ENCODE peak calls at places on chromosome 16, in five cellular contexts. One of them, this sample, is unnamed.

GRCh38 chr16:75621170-75621477 is 2.0 kb downstream of the ADAT1 start:
- DNase-seq in activated naive CD4-positive, alpha-beta T cell: no peak
- DNase-seq in CD8-positive, alpha-beta memory T cell: no peak
- DNase-seq in hepatic stellate cell: peak
- DNase-seq in fibroblast of gingiva: no peak
- DNase-seq in this sample: peak

GRCh38 chr16:7177875-7178274 is 154.8 kb upstream of the RBFOX1 start:
- DNase-seq in hepatic stellate cell: no peak
- DNase-seq in activated naive CD4-positive, alpha-beta T cell: no peak
- DNase-seq in CD8-positive, alpha-beta memory T cell: no peak
- DNase-seq in fibroblast of gingiva: no peak
- DNase-seq in this sample: no peak

GRCh38 chr16:88387941-88388627 is 5.3 kb downstream of the ZNF469 start:
- DNase-seq in activated naive CD4-positive, alpha-beta T cell: no peak
- DNase-seq in fibroblast of gingiva: peak
- DNase-seq in hepatic stellate cell: no peak
- DNase-seq in CD8-positive, alpha-beta memory T cell: no peak
- DNase-seq in this sample: no peak

GRCh38 chr16:67847064-67847861 is at the start of gene CENPT:
- DNase-seq in activated naive CD4-positive, alpha-beta T cell: no peak
- DNase-seq in fibroblast of gingiva: peak
- DNase-seq in CD8-positive, alpha-beta memory T cell: no peak
- DNase-seq in hepatic stellate cell: peak
- DNase-seq in this sample: peak

GRCh38 chr16:3490911-3491629 is 4.2 kb downstream of the C16orf90 start:
- DNase-seq in fibroblast of gingiva: no peak
- DNase-seq in activated naive CD4-positive, alpha-beta T cell: no peak
- DNase-seq in hepatic stellate cell: no peak
- DNase-seq in CD8-positive, alpha-beta memory T cell: no peak
- DNase-seq in this sample: no peak

GRCh38 chr16:50747206-50747956 is 5.5 kb downstream of the CYLD start:
- DNase-seq in hepatic stellate cell: no peak
- DNase-seq in fibroblast of gingiva: no peak
- DNase-seq in activated naive CD4-positive, alpha-beta T cell: no peak
- DNase-seq in CD8-positive, alpha-beta memory T cell: no peak
- DNase-seq in this sample: no peak

GRCh38 chr16:89172171-89172900 is 788 bp downstream of the CDH15 start:
- DNase-seq in fibroblast of gingiva: no peak
- DNase-seq in CD8-positive, alpha-beta memory T cell: no peak
- DNase-seq in activated naive CD4-positive, alpha-beta T cell: no peak
- DNase-seq in hepatic stellate cell: peak
- DNase-seq in this sample: no peak

GRCh38 chr16:28172331-28172730 is 39.4 kb downstream of the XPO6 start:
- DNase-seq in activated naive CD4-positive, alpha-beta T cell: no peak
- DNase-seq in hepatic stellate cell: no peak
- DNase-seq in CD8-positive, alpha-beta memory T cell: no peak
- DNase-seq in fibroblast of gingiva: no peak
- DNase-seq in this sample: no peak

GRCh38 chr16:70788668-70789161 is 12.2 kb downstream of the VAC14 start:
- DNase-seq in CD8-positive, alpha-beta memory T cell: no peak
- DNase-seq in hepatic stellate cell: no peak
- DNase-seq in fibroblast of gingiva: peak
- DNase-seq in activated naive CD4-positive, alpha-beta T cell: no peak
- DNase-seq in this sample: no peak

GRCh38 chr16:80554037-80554436 is 13.2 kb downstream of the DYNLRB2 start:
- DNase-seq in activated naive CD4-positive, alpha-beta T cell: no peak
- DNase-seq in CD8-positive, alpha-beta memory T cell: no peak
- DNase-seq in hepatic stellate cell: no peak
- DNase-seq in fibroblast of gingiva: no peak
- DNase-seq in this sample: no peak

GRCh38 chr16:85420501-85421337 is 192.4 kb upstream of the GSE1 start:
- DNase-seq in CD8-positive, alpha-beta memory T cell: peak
- DNase-seq in activated naive CD4-positive, alpha-beta T cell: peak
- DNase-seq in fibroblast of gingiva: no peak
- DNase-seq in hepatic stellate cell: peak
- DNase-seq in this sample: peak

GRCh38 chr16:24499193-24499814 is 40.1 kb upstream of the RBBP6 start:
- DNase-seq in fibroblast of gingiva: no peak
- DNase-seq in activated naive CD4-positive, alpha-beta T cell: no peak
- DNase-seq in hepatic stellate cell: peak
- DNase-seq in CD8-positive, alpha-beta memory T cell: no peak
- DNase-seq in this sample: peak

GRCh38 chr16:72246423-72246822 is 74.5 kb upstream of the PMFBP1 start:
- DNase-seq in CD8-positive, alpha-beta memory T cell: no peak
- DNase-seq in activated naive CD4-positive, alpha-beta T cell: no peak
- DNase-seq in hepatic stellate cell: no peak
- DNase-seq in fibroblast of gingiva: no peak
- DNase-seq in this sample: no peak

GRCh38 chr16:24135624-24136296 is 120.4 kb upstream of the CACNG3 start:
- DNase-seq in CD8-positive, alpha-beta memory T cell: no peak
- DNase-seq in hepatic stellate cell: no peak
- DNase-seq in fibroblast of gingiva: no peak
- DNase-seq in activated naive CD4-positive, alpha-beta T cell: no peak
- DNase-seq in this sample: no peak

GRCh38 chr16:84630009-84630408 is 12.1 kb upstream of the COTL1 start:
- DNase-seq in fibroblast of gingiva: no peak
- DNase-seq in hepatic stellate cell: no peak
- DNase-seq in CD8-positive, alpha-beta memory T cell: no peak
- DNase-seq in activated naive CD4-positive, alpha-beta T cell: no peak
- DNase-seq in this sample: no peak

GRCh38 chr16:70410736-70411135 is 28.2 kb downstream of the ST3GAL2 start:
- DNase-seq in CD8-positive, alpha-beta memory T cell: no peak
- DNase-seq in hepatic stellate cell: no peak
- DNase-seq in activated naive CD4-positive, alpha-beta T cell: no peak
- DNase-seq in fibroblast of gingiva: peak
- DNase-seq in this sample: no peak

GRCh38 chr16:24975428-24975889 is 39.7 kb downstream of the ARHGAP17 start:
- DNase-seq in CD8-positive, alpha-beta memory T cell: no peak
- DNase-seq in activated naive CD4-positive, alpha-beta T cell: no peak
- DNase-seq in hepatic stellate cell: no peak
- DNase-seq in fibroblast of gingiva: peak
- DNase-seq in this sample: no peak

This sample was measured in HTR-8/SVneo.